ENCODE peak calls at places on chromosomes 4 and X, in four cellular contexts. One of them, this sample, is unnamed.

GRCh38 chrX:154354516-154354915 is 19.9 kb downstream of the FLNA start:
- DNase-seq in GM12878: no peak
- DNase-seq in HepG2: no peak
- DNase-seq in K562: no peak
- DNase-seq in this sample: no peak

GRCh38 chrX:46588263-46588662 is 14.7 kb downstream of the CHST7 start:
- DNase-seq in GM12878: no peak
- DNase-seq in K562: no peak
- DNase-seq in HepG2: no peak
- DNase-seq in this sample: no peak

GRCh38 chr4:39353478-39354177 is 12.5 kb downstream of the RFC1 start:
- DNase-seq in GM12878: peak
- DNase-seq in HepG2: no peak
- DNase-seq in K562: no peak
- DNase-seq in this sample: no peak

GRCh38 chrX:45801554-45801953 is 600.9 kb upstream of the DIPK2B start:
- DNase-seq in HepG2: no peak
- DNase-seq in K562: no peak
- DNase-seq in GM12878: no peak
- DNase-seq in this sample: no peak

GRCh38 chrX:15566244-15566643 is 34.5 kb downstream of the ACE2 start:
- DNase-seq in GM12878: no peak
- DNase-seq in HepG2: no peak
- DNase-seq in K562: peak
- DNase-seq in this sample: no peak

GRCh38 chrX:115970718-115971117 is 199.8 kb upstream of the AGTR2 start:
- DNase-seq in GM12878: no peak
- DNase-seq in K562: no peak
- DNase-seq in HepG2: no peak
- DNase-seq in this sample: no peak

GRCh38 chrX:152259150-152259549 is 120.8 kb upstream of the MAGEA10 start:
- DNase-seq in GM12878: no peak
- DNase-seq in HepG2: no peak
- DNase-seq in K562: no peak
- DNase-seq in this sample: no peak

GRCh38 chr4:54004463-54004862 is 59.9 kb downstream of the CHIC2 start:
- DNase-seq in GM12878: no peak
- DNase-seq in HepG2: peak
- DNase-seq in K562: no peak
- DNase-seq in this sample: no peak

GRCh38 chrX:63675716-63676115 is 109.3 kb downstream of the ARHGEF9 start:
- DNase-seq in GM12878: no peak
- DNase-seq in HepG2: no peak
- DNase-seq in K562: no peak
- DNase-seq in this sample: no peak

GRCh38 chrX:135185795-135186443 is 14.7 kb upstream of the CT55 start:
- DNase-seq in HepG2: peak
- DNase-seq in K562: peak
- DNase-seq in GM12878: peak
- DNase-seq in this sample: peak

GRCh38 chrX:39721570-39722279 is 376.0 kb downstream of the BCOR start:
- DNase-seq in HepG2: no peak
- DNase-seq in K562: no peak
- DNase-seq in GM12878: no peak
- DNase-seq in this sample: no peak

GRCh38 chr4:157521916-157522315 is 301.4 kb downstream of the GRIA2 start:
- DNase-seq in HepG2: no peak
- DNase-seq in K562: no peak
- DNase-seq in GM12878: no peak
- DNase-seq in this sample: no peak

GRCh38 chrX:54484666-54485065 is 11.4 kb downstream of the FGD1 start:
- DNase-seq in HepG2: no peak
- DNase-seq in GM12878: no peak
- DNase-seq in K562: no peak
- DNase-seq in this sample: no peak

GRCh38 chrX:1554469-1555210 is 17.7 kb upstream of the P2RY8 start:
- DNase-seq in GM12878: no peak
- DNase-seq in K562: no peak
- DNase-seq in HepG2: no peak
- DNase-seq in this sample: no peak

GRCh38 chr4:90357117-90357710 is 230.0 kb downstream of the CCSER1 start:
- DNase-seq in HepG2: peak
- DNase-seq in GM12878: no peak
- DNase-seq in K562: no peak
- DNase-seq in this sample: peak
- TF ChIP-seq SP1 in HepG2: no peak
- TF ChIP-seq SP1 in GM12878: no peak
- TF ChIP-seq SP1 in K562: no peak
- TF ChIP-seq SP1 in this sample: no peak

GRCh38 chrX:119503484-119503861 is 35.2 kb downstream of the SLC25A5 start:
- DNase-seq in GM12878: no peak
- DNase-seq in K562: no peak
- DNase-seq in HepG2: peak
- DNase-seq in this sample: no peak
- TF ChIP-seq TARDBP in GM12878: no peak
- TF ChIP-seq TARDBP in K562: no peak
- TF ChIP-seq TARDBP in HepG2: no peak
- TF ChIP-seq TARDBP in this sample: no peak

DNA sequence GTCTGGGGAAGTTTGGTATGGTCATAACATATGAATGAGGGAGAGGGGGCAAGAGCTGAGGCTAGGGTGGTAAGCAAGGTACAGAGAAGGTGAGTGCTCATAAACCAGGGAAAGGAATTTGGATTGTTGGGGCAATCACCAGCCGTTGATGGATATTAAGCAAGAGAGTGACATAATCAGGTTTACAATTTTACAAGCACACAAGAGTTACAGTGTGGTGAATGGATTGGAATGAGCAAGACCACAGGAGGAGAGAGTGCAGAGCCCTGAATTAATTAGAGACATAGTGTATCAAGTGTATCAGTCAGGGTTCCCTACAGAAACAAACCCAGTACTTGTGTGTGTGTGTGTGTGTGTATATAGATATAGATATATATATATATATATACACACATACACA is 18.7 kb upstream of the FMR1NB start:
- DNase-seq in K562: no peak
- DNase-seq in GM12878: no peak
- DNase-seq in HepG2: no peak
- DNase-seq in this sample: no peak
- TF ChIP-seq FOXM1 in K562: no peak
- TF ChIP-seq FOXM1 in GM12878: no peak
- TF ChIP-seq FOXM1 in HepG2: no peak
- TF ChIP-seq FOXM1 in this sample: no peak

DNA sequence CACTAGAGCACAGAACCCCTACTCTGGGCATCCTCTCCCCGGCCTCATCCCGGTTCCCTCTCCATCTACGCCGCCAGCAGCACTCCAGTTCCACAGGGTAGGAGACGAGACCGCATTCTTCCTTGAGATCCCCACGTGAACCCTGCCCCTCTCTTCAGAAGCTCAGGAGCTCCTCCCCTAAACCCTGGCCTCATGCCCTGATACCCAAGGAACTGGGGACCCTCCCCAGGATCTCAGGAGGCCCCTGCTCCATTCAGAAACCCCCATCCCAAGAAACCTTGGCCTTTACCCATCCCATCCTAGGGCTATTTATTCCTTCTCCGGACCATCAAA is 1.1 kb downstream of the PRICKLE3 start:
- DNase-seq in HepG2: no peak
- DNase-seq in GM12878: no peak
- DNase-seq in K562: no peak
- DNase-seq in this sample: no peak
- TF ChIP-seq SP1 in HepG2: no peak
- TF ChIP-seq SP1 in GM12878: no peak
- TF ChIP-seq SP1 in K562: no peak
- TF ChIP-seq SP1 in this sample: no peak

DNA sequence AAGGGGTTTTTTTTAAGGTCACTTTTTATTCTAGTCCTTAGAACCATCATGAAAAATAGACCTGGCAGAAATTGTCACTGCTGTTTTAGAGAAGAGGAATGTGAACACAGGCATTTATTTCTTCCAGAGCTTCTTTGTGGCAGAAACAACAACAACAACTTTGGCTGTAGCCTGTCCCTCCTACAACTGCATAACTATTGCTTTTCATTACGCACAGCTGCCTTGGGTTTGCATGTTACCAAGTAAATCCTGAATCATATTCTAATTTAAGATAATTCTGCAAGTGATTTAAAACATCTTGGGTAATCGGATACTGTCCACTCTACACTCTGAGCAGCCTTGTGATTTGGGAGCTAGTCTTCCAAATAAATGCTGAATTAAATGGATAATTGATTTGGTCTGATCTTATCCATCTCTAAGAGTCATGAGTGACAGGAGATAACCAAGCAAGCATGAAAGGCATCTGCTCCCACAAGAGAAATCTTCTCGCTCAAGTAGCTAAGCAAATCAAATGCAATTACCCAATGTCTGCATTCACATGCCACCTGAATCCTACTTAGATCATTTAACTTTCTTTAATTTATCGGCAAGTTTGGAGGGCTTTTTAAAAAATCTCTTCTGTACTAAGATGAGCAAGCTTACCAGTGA is 73.4 kb downstream of the EGF start:
- DNase-seq in K562: no peak
- DNase-seq in GM12878: no peak
- DNase-seq in HepG2: no peak
- DNase-seq in this sample: no peak
- TF ChIP-seq TARDBP in K562: no peak
- TF ChIP-seq TARDBP in GM12878: no peak
- TF ChIP-seq TARDBP in HepG2: no peak
- TF ChIP-seq TARDBP in this sample: no peak

GRCh38 chr4:178296669-178297068 is 854.4 kb upstream of the AGA start:
- DNase-seq in K562: no peak
- DNase-seq in HepG2: no peak
- DNase-seq in GM12878: no peak
- DNase-seq in this sample: no peak
- TF ChIP-seq FOXM1 in K562: no peak
- TF ChIP-seq FOXM1 in HepG2: no peak
- TF ChIP-seq FOXM1 in GM12878: no peak
- TF ChIP-seq FOXM1 in this sample: no peak

This sample was measured in HEK293T.